ENCODE peak calls at places on chromosomes 5 and 9, in ten cellular contexts. F is NCI-H510A treated with DMSO at 0.1 percent for 48 hours; M is iPS-NIHi11; O is GM10248; R is stimulated activated CD8-positive, alpha-beta memory T cell treated with anti-CD3 and anti-CD28 coated beads, Interleukin-15, amount 100 ng/mL, for 48 hours; Z is T-helper 2 cell; Q is NCI-H187 treated with DMSO at 0.1 percent for 48 hours; D is lung; I is NCI-H2029 treated with DMSO at 0.1 percent for 48 hours; X is GM19239. H is an unnamed sample.

GRCh38 chr9:123771690-123772089 is 158.2 kb downstream of the DENND1A start:
- DNase-seq in F (no peak), M (no peak), O (no peak), R (no peak), Z (no peak), Q (no peak), D (no peak), I (no peak), X (no peak), H (no peak)

GRCh38 chr9:81822263-81822865 is 105.9 kb upstream of the SPATA31D4 start:
- DNase-seq in F (no peak), M (no peak), O (no peak), R (no peak), Z (no peak), Q (no peak), D (no peak), I (no peak), X (no peak), H (no peak)

GRCh38 chr9:106717686-106718085 is 145.3 kb upstream of the ZNF462 start:
- DNase-seq in F (no peak), M (no peak), O (no peak), R (no peak), Z (no peak), Q (no peak), D (no peak), I (no peak), X (no peak), H (no peak)

GRCh38 chr5:62197697-62198096 is 108.3 kb upstream of the KIF2A start:
- DNase-seq in F (no peak), M (no peak), O (no peak), R (no peak), Z (no peak), Q (no peak), D (no peak), I (no peak), X (no peak), H (no peak)

GRCh38 chr9:133238851-133239532 is 29.9 kb upstream of the OBP2B start:
- DNase-seq in F (no peak), M (peak; percentile 94), O (peak; percentile 82), R (peak; percentile 64), Z (peak; percentile 30), Q (no peak), D (peak; percentile 80), I (no peak), X (peak; percentile 75), H (no peak)

GRCh38 chr9:135533674-135534073 is 12.3 kb upstream of the OBP2A start:
- DNase-seq in F (no peak), M (no peak), O (no peak), R (no peak), Z (no peak), Q (no peak), D (no peak), I (no peak), X (no peak), H (no peak)

GRCh38 chr9:133117271-133118178 is 3.5 kb downstream of the RALGDS start:
- DNase-seq in F (no peak), M (no peak), O (no peak), R (no peak), Z (no peak), Q (no peak), D (no peak), I (peak; percentile 50), X (no peak), H (no peak)

GRCh38 chr9:125648294-125648693 is 58.7 kb downstream of the MAPKAP1 start:
- DNase-seq in F (no peak), M (no peak), O (no peak), R (no peak), Z (no peak), Q (no peak), D (no peak), I (no peak), X (no peak), H (no peak)

GRCh38 chr5:42740920-42741319 is 15.7 kb upstream of the CCDC152 start:
- DNase-seq in F (no peak), M (no peak), O (no peak), R (no peak), Z (no peak), Q (no peak), D (no peak), I (no peak), X (no peak), H (no peak)

GRCh38 chr9:6639622-6640021 is 5.9 kb downstream of the GLDC start:
- DNase-seq in F (no peak), M (no peak), O (no peak), R (no peak), Z (no peak), Q (no peak), D (no peak), I (no peak), X (no peak), H (no peak)

H was measured in GM12878.